ENCODE peak calls at places on chromosome 16, in eight cellular contexts. S is prostate gland, Q is mucosa of descending colon, K is tibial nerve, U is uterus, G is hepatocyte, R is nephron progenitor cell, P is foreskin fibroblast. J is an unnamed sample.

GRCh38 chr16:12435730-12436129 is 368.0 kb downstream of the CPPED1 start:
- DNase-seq in S (no peak), Q (no peak), K (no peak), U (no peak), G (no peak), R (no peak), P (no peak), J (no peak)

GRCh38 chr16:12455287-12455798 is 348.3 kb downstream of the CPPED1 start:
- DNase-seq in S (peak), Q (peak), K (peak), U (no peak), G (peak), R (peak), P (peak), J (no peak)

GRCh38 chr16:74742051-74742481 is 32.6 kb downstream of the FA2H start:
- DNase-seq in S (no peak), Q (peak), K (no peak), U (no peak), G (no peak), R (peak), P (peak), J (no peak)

GRCh38 chr16:2210386-2211365 is at the start of gene BRICD5:
- DNase-seq in S (no peak), Q (no peak), K (no peak), U (no peak), G (no peak), R (no peak), P (peak), J (no peak)

GRCh38 chr16:89801800-89802199 is 14.6 kb downstream of the FANCA start:
- DNase-seq in S (no peak), Q (no peak), K (no peak), U (no peak), G (no peak), R (no peak), P (peak), J (no peak)

GRCh38 chr16:56742030-56742984 is 12.4 kb downstream of the NUP93 start:
- DNase-seq in S (no peak), Q (no peak), K (no peak), U (no peak), G (no peak), R (no peak), P (peak), J (peak)

GRCh38 chr16:46787909-46788308 is 39.8 kb upstream of the MYLK3 start:
- DNase-seq in S (no peak), Q (no peak), K (no peak), U (no peak), G (no peak), R (no peak), P (no peak), J (no peak)

GRCh38 chr16:359067-359763 is 6.7 kb upstream of the AXIN1 start:
- DNase-seq in S (no peak), Q (peak), K (no peak), U (no peak), G (no peak), R (no peak), P (no peak), J (no peak)

GRCh38 chr16:5333991-5334390 is 236.4 kb upstream of the EEF2KMT start:
- DNase-seq in S (no peak), Q (no peak), K (no peak), U (no peak), G (no peak), R (no peak), P (no peak), J (no peak)

GRCh38 chr16:77043076-77043475 is 147.9 kb upstream of the MON1B start:
- DNase-seq in S (no peak), Q (no peak), K (no peak), U (no peak), G (no peak), R (no peak), P (peak), J (no peak)

GRCh38 chr16:8655184-8655717 is 19.2 kb upstream of the ABAT start:
- DNase-seq in S (no peak), Q (no peak), K (no peak), U (no peak), G (peak), R (peak), P (peak), J (no peak)

GRCh38 chr16:11955713-11956123 is 9.3 kb upstream of the TNFRSF17 start:
- DNase-seq in S (no peak), Q (no peak), K (no peak), U (no peak), G (peak), R (no peak), P (peak), J (peak)

GRCh38 chr16:35746963-35747657 is 2287.7 kb downstream of the TP53TG3F start:
- DNase-seq in S (no peak), Q (no peak), K (no peak), U (no peak), G (no peak), R (no peak), P (no peak), J (no peak)

GRCh38 chr16:3129137-3130131 is 5.4 kb upstream of the ZNF213 start:
- DNase-seq in S (peak), Q (peak), K (peak), U (peak), G (peak), R (peak), P (peak), J (no peak)

GRCh38 chr16:81493755-81494433 is 49.3 kb downstream of the CMIP start:
- DNase-seq in S (peak), Q (peak), K (no peak), U (peak), G (peak), R (no peak), P (peak), J (peak)

GRCh38 chr16:23566724-23567123 is 9.2 kb downstream of the UBFD1 start:
- DNase-seq in S (no peak), Q (no peak), K (no peak), U (no peak), G (no peak), R (no peak), P (no peak), J (no peak)

GRCh38 chr16:17101646-17102045 is 369.1 kb downstream of the XYLT1 start:
- DNase-seq in S (no peak), Q (no peak), K (no peak), U (no peak), G (no peak), R (no peak), P (peak), J (no peak)

GRCh38 chr16:84223456-84223855 is 16.4 kb downstream of the KCNG4 start:
- DNase-seq in S (no peak), Q (no peak), K (no peak), U (no peak), G (no peak), R (no peak), P (no peak), J (no peak)

GRCh38 chr16:50933257-50933656 is 191.4 kb downstream of the CYLD start:
- DNase-seq in S (no peak), Q (no peak), K (no peak), U (no peak), G (no peak), R (no peak), P (no peak), J (no peak)

GRCh38 chr16:82464192-82464591 is 162.6 kb upstream of the CDH13 start:
- DNase-seq in S (no peak), Q (no peak), K (no peak), U (no peak), G (no peak), R (no peak), P (no peak), J (no peak)

GRCh38 chr16:47213761-47214440 is 70.2 kb upstream of the NETO2 start:
- DNase-seq in S (no peak), Q (no peak), K (no peak), U (no peak), G (no peak), R (no peak), P (peak), J (no peak)

GRCh38 chr16:86881118-86881510 is 302.8 kb downstream of the FOXL1 start:
- DNase-seq in S (no peak), Q (no peak), K (no peak), U (no peak), G (no peak), R (no peak), P (no peak), J (no peak)

GRCh38 chr16:49431040-49431439 is 57.4 kb downstream of the C16orf78 start:
- DNase-seq in S (no peak), Q (no peak), K (no peak), U (no peak), G (no peak), R (no peak), P (no peak), J (no peak)

GRCh38 chr16:79146-80054 is 1.4 kb downstream of the MPG start:
- DNase-seq in S (no peak), Q (no peak), K (no peak), U (no peak), G (no peak), R (no peak), P (peak), J (no peak)

GRCh38 chr16:63877401-63877800 is 1244.5 kb downstream of the CDH11 start:
- DNase-seq in S (no peak), Q (no peak), K (no peak), U (no peak), G (no peak), R (no peak), P (no peak), J (no peak)

GRCh38 chr16:87057951-87058560 is 259.1 kb downstream of the C16orf95 start:
- DNase-seq in S (no peak), Q (no peak), K (no peak), U (no peak), G (no peak), R (no peak), P (no peak), J (no peak)

GRCh38 chr16:69367980-69368379 is 16.4 kb upstream of the TMED6 start:
- DNase-seq in S (no peak), Q (no peak), K (no peak), U (no peak), G (peak), R (no peak), P (peak), J (no peak)

GRCh38 chr16:31138621-31139578 is 3.4 kb upstream of the PRSS8 start:
- DNase-seq in S (peak), Q (peak), K (no peak), U (peak), G (peak), R (no peak), P (peak), J (no peak)

GRCh38 chr16:54846761-54847160 is 83.9 kb upstream of the IRX5 start:
- DNase-seq in S (peak), Q (no peak), K (no peak), U (no peak), G (peak), R (no peak), P (no peak), J (no peak)

GRCh38 chr16:3696425-3697218 is 20.7 kb downstream of the TRAP1 start:
- DNase-seq in S (peak), Q (no peak), K (no peak), U (no peak), G (peak), R (no peak), P (peak), J (peak)

GRCh38 chr16:4660454-4661007 is 32.8 kb upstream of the NUDT16L1 start:
- DNase-seq in S (no peak), Q (peak), K (no peak), U (peak), G (peak), R (peak), P (peak), J (no peak)

GRCh38 chr16:11686713-11687112 is 18.5 kb downstream of the SNN start:
- DNase-seq in S (no peak), Q (no peak), K (no peak), U (no peak), G (no peak), R (no peak), P (no peak), J (no peak)

GRCh38 chr16:58515871-58516767 is 802 bp downstream of the SETD6 start:
- DNase-seq in S (no peak), Q (peak), K (no peak), U (no peak), G (peak), R (peak), P (peak), J (no peak)
- TF ChIP-seq CTCF in S (no peak), Q (no peak), K (no peak), U (no peak), G (no peak), R (no peak), P (no peak), J (no peak)

GRCh38 chr16:67432491-67432890 is 1.6 kb downstream of the HSD11B2 start:
- DNase-seq in S (no peak), Q (no peak), K (no peak), U (no peak), G (no peak), R (no peak), P (no peak), J (no peak)

GRCh38 chr16:67431805-67432476 is 1.0 kb downstream of the HSD11B2 start:
- DNase-seq in S (no peak), Q (peak), K (no peak), U (no peak), G (no peak), R (peak), P (no peak), J (no peak)

GRCh38 chr16:67435758-67436164 is 4.8 kb downstream of the HSD11B2 start:
- DNase-seq in S (no peak), Q (peak), K (no peak), U (no peak), G (no peak), R (no peak), P (no peak), J (no peak)

GRCh38 chr16:67431077-67431804 is at the start of gene HSD11B2:
- DNase-seq in S (peak), Q (peak), K (no peak), U (peak), G (peak), R (peak), P (peak), J (no peak)

DNA sequence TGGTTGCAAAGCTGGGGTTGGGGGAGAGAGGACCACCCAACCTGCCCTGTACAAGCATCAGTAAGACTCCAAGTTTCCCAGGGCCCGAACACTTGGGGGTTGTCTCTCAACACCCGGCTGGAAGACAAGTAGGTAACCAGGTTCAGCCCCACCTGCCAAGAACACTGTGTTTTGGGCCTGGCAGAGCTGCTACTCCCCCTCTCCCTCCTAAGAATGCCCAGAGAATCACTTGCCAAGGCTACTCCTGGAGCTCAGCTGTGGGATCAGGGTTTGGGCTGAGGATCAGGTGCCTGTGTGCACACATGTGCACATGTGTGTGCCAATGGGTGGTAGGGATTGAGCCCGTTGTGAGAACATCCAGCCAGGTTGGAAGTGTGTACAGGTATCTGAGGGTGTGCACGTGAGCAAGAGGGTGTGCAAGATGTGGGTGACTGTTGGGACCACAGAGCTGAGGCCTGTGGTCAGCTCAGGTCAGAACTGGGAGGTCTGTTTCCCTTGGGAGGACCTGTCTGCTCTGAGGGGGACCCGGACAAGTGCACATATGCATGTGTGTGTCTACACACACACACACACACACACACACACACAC is 2.3 kb downstream of the HSD11B2 start:
- DNase-seq in S (no peak), Q (no peak), K (no peak), U (no peak), G (no peak), R (no peak), P (no peak), J (no peak)
- TF ChIP-seq CTCF in S (no peak), Q (no peak), K (no peak), U (no peak), G (no peak), R (no peak), P (no peak), J (no peak)

DNA sequence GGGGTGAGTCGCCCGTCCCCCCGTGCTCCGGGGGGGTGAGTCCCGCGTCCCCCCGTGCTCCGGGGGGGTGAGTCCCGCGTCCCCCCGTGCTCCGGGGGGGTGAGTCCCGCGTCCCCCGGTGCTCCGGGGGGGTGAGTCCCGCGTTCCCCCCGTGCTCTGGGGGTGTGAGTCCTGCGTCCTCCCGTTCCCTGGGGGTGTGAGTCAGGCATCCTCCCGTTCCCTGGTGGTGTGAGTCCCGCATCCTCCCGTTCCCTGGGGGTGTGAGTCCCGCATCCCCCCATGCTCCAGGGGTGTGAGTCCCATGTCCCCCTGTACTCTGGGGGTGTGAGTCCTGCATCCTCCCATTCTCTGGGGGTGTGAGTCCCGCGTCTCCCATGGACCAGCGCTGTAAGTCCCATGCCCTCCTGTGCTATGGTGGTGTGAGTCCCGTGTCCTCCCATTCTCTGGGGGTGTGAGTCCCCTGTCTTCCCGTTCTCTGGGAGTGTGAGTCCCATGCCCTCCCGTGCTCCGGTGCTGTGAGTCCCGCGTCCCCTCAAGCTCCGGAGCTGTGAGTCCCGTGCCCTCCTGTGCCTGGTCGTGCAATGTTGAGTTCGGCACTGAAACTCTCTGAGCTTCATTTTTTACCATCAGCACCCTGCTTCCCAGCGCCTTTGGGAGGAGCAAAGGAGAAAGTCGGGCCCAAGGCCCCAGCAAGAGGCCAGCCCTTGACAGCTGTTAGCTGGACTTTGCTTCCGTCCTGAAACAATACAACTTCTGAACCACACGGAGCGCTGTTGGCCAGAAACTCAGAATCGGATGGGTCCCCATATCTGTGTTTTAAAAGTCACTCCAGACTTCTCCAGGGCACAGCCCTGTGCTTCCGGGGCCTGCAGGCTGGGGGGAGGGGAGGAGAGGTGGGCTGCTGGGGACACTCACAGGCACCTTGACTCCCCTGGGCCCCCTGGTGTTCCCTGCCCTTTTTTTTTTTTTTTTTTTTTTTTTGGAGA is 11.5 kb upstream of the ZC3H18 start:
- DNase-seq in S (peak), Q (peak), K (peak), U (peak), G (peak), R (no peak), P (peak), J (no peak)
- TF ChIP-seq CTCF in S (peak), Q (peak), K (peak), U (peak), G (peak), R (peak), P (peak), J (peak)

GRCh38 chr16:88678224-88678979 is 7.9 kb downstream of the SNAI3 start:
- DNase-seq in S (no peak), Q (no peak), K (no peak), U (no peak), G (no peak), R (no peak), P (peak), J (no peak)

GRCh38 chr16:88680554-88681083 is 5.7 kb downstream of the SNAI3 start:
- DNase-seq in S (no peak), Q (no peak), K (no peak), U (no peak), G (no peak), R (no peak), P (no peak), J (no peak)

GRCh38 chr16:88677721-88678120 is 8.6 kb downstream of the SNAI3 start:
- DNase-seq in S (no peak), Q (no peak), K (no peak), U (no peak), G (no peak), R (no peak), P (no peak), J (no peak)

GRCh38 chr16:88681709-88682451 is 4.4 kb downstream of the SNAI3 start:
- DNase-seq in S (no peak), Q (peak), K (peak), U (no peak), G (no peak), R (no peak), P (peak), J (no peak)

DNA sequence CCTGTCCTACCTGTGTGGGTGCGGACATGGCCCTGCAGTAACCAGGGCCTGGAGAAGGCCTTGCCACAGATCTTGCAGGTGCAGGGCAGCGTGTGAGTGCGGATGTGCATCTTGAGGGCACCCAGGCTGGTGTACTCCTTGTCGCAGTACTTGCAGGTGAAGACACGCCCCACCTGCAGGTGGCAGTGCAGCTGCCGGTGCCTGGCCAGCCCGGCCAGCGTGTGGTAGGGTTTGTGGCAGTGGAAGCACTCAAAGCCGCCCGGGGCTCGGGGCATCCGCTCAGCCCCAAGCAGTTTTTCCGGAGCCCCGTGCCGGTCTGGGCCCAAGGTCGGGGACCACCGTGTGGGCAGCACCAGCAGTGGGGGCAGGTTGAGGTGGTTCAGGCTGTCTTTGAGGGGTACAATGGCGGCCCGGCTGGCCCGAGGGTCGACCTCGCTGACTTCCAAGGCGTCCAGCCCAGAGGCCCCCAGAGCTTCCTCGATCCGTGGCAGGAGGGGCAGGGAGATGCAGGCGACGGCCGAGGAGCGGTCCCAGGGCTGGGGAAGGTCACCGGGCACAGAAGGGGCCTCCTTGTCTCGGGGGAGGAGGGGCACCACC is 5.1 kb downstream of the SNAI3 start:
- DNase-seq in S (no peak), Q (peak), K (no peak), U (no peak), G (no peak), R (no peak), P (no peak), J (no peak)
- TF ChIP-seq CTCF in S (peak), Q (peak), K (no peak), U (no peak), G (peak), R (peak), P (peak), J (peak)

DNA sequence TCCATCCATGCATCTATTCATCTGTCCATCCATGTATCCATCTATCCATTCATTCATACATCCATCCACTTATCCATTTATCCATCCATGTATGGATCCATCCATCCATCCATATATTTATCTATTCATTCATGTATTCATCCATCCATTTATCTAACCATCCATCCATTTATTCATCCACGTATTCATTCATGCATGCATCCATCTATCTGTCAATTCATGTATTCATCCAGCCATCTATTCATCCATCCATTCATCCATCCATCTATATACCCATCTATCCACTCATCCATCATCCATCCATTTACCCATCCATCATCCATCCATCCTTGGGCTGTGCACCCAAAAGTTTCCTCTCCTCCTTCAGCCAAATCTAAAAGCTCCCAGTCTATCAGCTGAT is 43.4 kb downstream of the GDE1 start:
- DNase-seq in S (no peak), Q (no peak), K (no peak), U (no peak), G (no peak), R (no peak), P (no peak), J (no peak)
- TF ChIP-seq CTCF in S (no peak), Q (no peak), K (no peak), U (no peak), G (no peak), R (no peak), P (no peak), J (no peak)

J was measured in AG04449.